ENCODE peak calls at places on chromosomes 12 and 14, in seven cellular contexts. T, F, C, H, X, E and O are unnamed samples.

GRCh38 chr12:120078868-120079267 is 37.7 kb downstream of the RAB35 start:
- DNase-seq in T (no peak), F (no peak), C (no peak), H (no peak), X (peak; percentile 37), E (no peak), O (no peak)

GRCh38 chr14:66105819-66106218 is 380.4 kb upstream of the CCDC196 start:
- DNase-seq in T (no peak), F (no peak), C (no peak), H (no peak), X (no peak), E (peak; percentile 1), O (no peak)

GRCh38 chr14:100654814-100655795 is 67.9 kb upstream of the BEGAIN start:
- DNase-seq in T (no peak), F (peak; percentile 47), C (no peak), H (no peak), X (no peak), E (no peak), O (peak; percentile 67)

GRCh38 chr14:29528889-29529288 is 398.8 kb downstream of the PRKD1 start:
- DNase-seq in T (no peak), F (no peak), C (no peak), H (no peak), X (no peak), E (no peak), O (no peak)

GRCh38 chr14:33165144-33165925 is 226.7 kb downstream of the NPAS3 start:
- DNase-seq in T (no peak), F (no peak), C (peak; percentile 26), H (no peak), X (no peak), E (peak; percentile 3), O (peak; percentile 9)

GRCh38 chr12:107356266-107356936 is 263.1 kb upstream of the CRY1 start:
- DNase-seq in T (no peak), F (no peak), C (no peak), H (no peak), X (no peak), E (peak; percentile 91), O (no peak)

GRCh38 chr14:66315548-66315947 is 170.6 kb upstream of the CCDC196 start:
- DNase-seq in T (no peak), F (no peak), C (no peak), H (no peak), X (no peak), E (no peak), O (no peak)

GRCh38 chr14:33567003-33567735 is 383.7 kb downstream of the EGLN3 start:
- DNase-seq in T (no peak), F (no peak), C (no peak), H (no peak), X (no peak), E (peak; percentile 67), O (peak; percentile 22)

GRCh38 chr12:123962530-123962929 is 10.1 kb downstream of the CCDC92 start:
- DNase-seq in T (no peak), F (no peak), C (no peak), H (no peak), X (no peak), E (no peak), O (no peak)

GRCh38 chr14:30064454-30064853 is 136.8 kb upstream of the PRKD1 start:
- DNase-seq in T (no peak), F (no peak), C (no peak), H (no peak), X (no peak), E (no peak), O (no peak)

GRCh38 chr12:113425960-113426453 is 3.8 kb downstream of the SDSL start:
- DNase-seq in T (no peak), F (no peak), C (no peak), H (no peak), X (no peak), E (no peak), O (no peak)

GRCh38 chr14:63493246-63493645 is 49.9 kb downstream of the PPP2R5E start:
- DNase-seq in T (no peak), F (no peak), C (no peak), H (no peak), X (no peak), E (no peak), O (peak; percentile 12)

GRCh38 chr12:122152754-122153153 is 21.3 kb downstream of the IL31 start:
- DNase-seq in T (no peak), F (no peak), C (no peak), H (no peak), X (no peak), E (no peak), O (no peak)

GRCh38 chr12:131369094-131369845 is 341.6 kb upstream of the SFSWAP start:
- DNase-seq in T (no peak), F (no peak), C (no peak), H (no peak), X (peak; percentile 20), E (no peak), O (no peak)

GRCh38 chr14:84961637-84962036 is 568.3 kb upstream of the FLRT2 start:
- DNase-seq in T (no peak), F (no peak), C (no peak), H (no peak), X (no peak), E (no peak), O (no peak)

GRCh38 chr14:27890259-27890658 is 876.3 kb upstream of the FOXG1 start:
- DNase-seq in T (no peak), F (no peak), C (no peak), H (no peak), X (no peak), E (no peak), O (no peak)

GRCh38 chr12:72271741-72272661 is at the start of gene TRHDE:
- DNase-seq in T (no peak), F (peak; percentile 36), C (no peak), H (no peak), X (peak; percentile 70), E (peak; percentile 20), O (peak; percentile 68)

GRCh38 chr14:44640416-44640815 is 133.3 kb upstream of the FSCB start:
- DNase-seq in T (no peak), F (no peak), C (no peak), H (no peak), X (no peak), E (no peak), O (no peak)

GRCh38 chr12:120138366-120138765 is 21.8 kb upstream of the RAB35 start:
- DNase-seq in T (no peak), F (no peak), C (no peak), H (no peak), X (no peak), E (no peak), O (no peak)

GRCh38 chr12:42961395-42961794 is 371.8 kb upstream of the PRICKLE1 start:
- DNase-seq in T (no peak), F (no peak), C (peak; percentile 65), H (no peak), X (no peak), E (peak; percentile 64), O (no peak)

GRCh38 chr12:95784886-95785285 is 5.7 kb downstream of the NTN4 start:
- DNase-seq in T (no peak), F (no peak), C (no peak), H (no peak), X (no peak), E (no peak), O (no peak)

GRCh38 chr12:132327351-132328171 is 1.8 kb downstream of the GALNT9 start:
- DNase-seq in T (no peak), F (no peak), C (peak; percentile 47), H (no peak), X (no peak), E (peak; percentile 88), O (peak; percentile 39)

GRCh38 chr14:42378274-42378673 is 771.6 kb downstream of the LRFN5 start:
- DNase-seq in T (no peak), F (no peak), C (no peak), H (no peak), X (no peak), E (no peak), O (no peak)
- TF ChIP-seq CTCF in T (no peak), F (no peak), C (no peak), H (no peak), X (no peak), E (no peak), O (no peak)

GRCh38 chr12:48956279-48957140 is 777 bp downstream of the ARF3 start:
- DNase-seq in T (peak; percentile 68), F (peak; percentile 70), C (peak; percentile 88), H (peak; percentile 49), X (peak; percentile 93), E (peak; percentile 95), O (peak; percentile 80)
- TF ChIP-seq CTCF in T (no peak), F (peak; percentile 41), C (peak; percentile 28), H (no peak), X (no peak), E (peak; percentile 15), O (no peak)

GRCh38 chr12:100468126-100468525 is 5.5 kb upstream of the NR1H4 start:
- DNase-seq in T (no peak), F (no peak), C (no peak), H (no peak), X (no peak), E (no peak), O (no peak)
- TF ChIP-seq CTCF in T (no peak), F (no peak), C (no peak), H (no peak), X (no peak), E (no peak), O (no peak)

GRCh38 chr12:48334807-48335206 is 15.9 kb downstream of the ZNF641 start:
- DNase-seq in T (no peak), F (no peak), C (no peak), H (no peak), X (no peak), E (no peak), O (no peak)

GRCh38 chr12:48340891-48341290 is 9.8 kb downstream of the ZNF641 start:
- DNase-seq in T (no peak), F (no peak), C (no peak), H (no peak), X (no peak), E (no peak), O (no peak)

GRCh38 chr12:48336066-48336465 is 14.7 kb downstream of the ZNF641 start:
- DNase-seq in T (no peak), F (no peak), C (no peak), H (no peak), X (no peak), E (no peak), O (no peak)

GRCh38 chr12:48331389-48331788 is 19.3 kb downstream of the ZNF641 start:
- DNase-seq in T (no peak), F (no peak), C (no peak), H (no peak), X (no peak), E (no peak), O (no peak)

GRCh38 chr12:48336564-48336963 is 14.2 kb downstream of the ZNF641 start:
- DNase-seq in T (no peak), F (no peak), C (no peak), H (no peak), X (no peak), E (no peak), O (no peak)
- TF ChIP-seq CTCF in T (no peak), F (no peak), C (peak; percentile 4), H (no peak), X (no peak), E (peak; percentile 33), O (no peak)

GRCh38 chr14:60643443-60644402 is 5.6 kb downstream of the SIX1 start:
- DNase-seq in T (no peak), F (no peak), C (no peak), H (no peak), X (no peak), E (no peak), O (peak; percentile 39)
- TF ChIP-seq CTCF in T (no peak), F (no peak), C (no peak), H (no peak), X (no peak), E (no peak), O (no peak)